ENCODE peak calls at places on chromosome 14, in five cellular contexts. N is K562, K is HepG2, L is GM12878, I is H1. E is an unnamed sample.

GRCh38 chr14:64061115-64061514 is 208.3 kb downstream of the SYNE2 start:
- DNase-seq in K (no peak), I (no peak), N (no peak), L (no peak), E (no peak)

GRCh38 chr14:90521121-90521929 is 124.5 kb downstream of the CALM1 start:
- DNase-seq in I (no peak), L (no peak), N (no peak), K (no peak), E (no peak)

GRCh38 chr14:38311655-38312054 is 55.8 kb upstream of the CLEC14A start:
- DNase-seq in N (no peak), L (no peak), I (no peak), K (no peak), E (no peak)

GRCh38 chr14:93648440-93649168 is 139.7 kb downstream of the PRIMA1 start:
- DNase-seq in N (peak; percentile 4), K (peak; percentile 28), I (no peak), L (no peak), E (peak; percentile 3)

GRCh38 chr14:53161758-53162512 is 8.8 kb upstream of the DDHD1 start:
- DNase-seq in N (no peak), L (no peak), I (no peak), K (no peak), E (no peak)

GRCh38 chr14:24081739-24082204 is 10.4 kb downstream of the CPNE6 start:
- DNase-seq in I (no peak), L (no peak), K (no peak), N (no peak), E (no peak)

GRCh38 chr14:81303258-81303935 is 82.6 kb upstream of the GTF2A1 start:
- DNase-seq in N (peak; percentile 51), L (peak; percentile 41), I (no peak), K (peak; percentile 98), E (peak; percentile 48)

GRCh38 chr14:24829862-24830261 is 195.9 kb upstream of the GZMB start:
- DNase-seq in K (no peak), I (no peak), L (no peak), N (no peak), E (no peak)

GRCh38 chr14:32012571-32012970 is 64.5 kb upstream of the ARHGAP5 start:
- DNase-seq in I (no peak), K (no peak), N (no peak), L (no peak), E (no peak)

GRCh38 chr14:91078095-91078737 is 17.8 kb upstream of the RPS6KA5 start:
- DNase-seq in L (peak; percentile 77), I (no peak), N (no peak), K (no peak), E (no peak)

GRCh38 chr14:20435454-20436362 is at the start of gene KLHL33:
- DNase-seq in K (no peak), N (no peak), I (no peak), L (no peak), E (no peak)

GRCh38 chr14:22923746-22924145 is 4.8 kb upstream of the RBM23 start:
- DNase-seq in K (no peak), I (no peak), L (no peak), N (no peak), E (no peak)

GRCh38 chr14:101817511-101818001 is 56.0 kb downstream of the PPP2R5C start:
- DNase-seq in N (peak; percentile 32), I (no peak), L (no peak), K (no peak), E (no peak)

GRCh38 chr14:104294628-104294982 is 156.2 kb downstream of the KIF26A start:
- DNase-seq in N (no peak), L (no peak), I (no peak), K (no peak), E (no peak)
- TF ChIP-seq HDAC2 in N (no peak), L (no peak), I (no peak), K (no peak), E (no peak)

DNA sequence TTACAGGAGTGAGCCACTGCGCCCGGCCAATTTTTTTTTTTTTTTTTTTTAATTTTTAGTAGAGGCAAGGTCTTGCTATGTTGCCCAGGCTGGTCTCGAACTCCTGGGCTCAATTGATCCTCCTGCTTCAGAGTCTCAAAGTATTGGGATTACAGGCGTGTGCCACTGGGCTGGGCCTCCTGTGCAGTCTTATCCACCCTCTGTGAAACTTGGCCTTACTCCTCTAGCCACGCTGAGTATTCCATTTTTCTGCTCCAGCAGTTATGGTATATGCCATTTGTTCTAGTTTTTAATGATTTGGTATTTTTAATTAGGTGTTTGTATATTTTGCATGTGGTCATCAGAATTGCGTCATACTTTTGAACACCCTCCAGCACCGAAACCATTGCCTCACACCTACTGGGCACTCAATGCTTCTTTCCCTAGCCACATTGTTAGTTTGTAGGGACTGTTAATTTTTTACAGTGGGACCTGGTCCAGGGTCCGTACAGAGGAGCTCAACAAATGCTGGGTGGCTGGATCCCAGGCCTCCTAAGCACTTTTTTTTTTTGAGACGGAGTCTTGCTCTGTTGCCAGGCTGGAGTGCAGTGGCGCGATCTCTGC is 11.4 kb downstream of the RIOX1 start:
- DNase-seq in I (no peak), L (no peak), N (no peak), K (no peak), E (no peak)
- TF ChIP-seq HDAC2 in I (no peak), L (no peak), N (no peak), K (no peak), E (no peak)

GRCh38 chr14:68463705-68464104 is 329.2 kb downstream of the ZFP36L1 start:
- DNase-seq in K (peak; percentile 63), N (no peak), I (no peak), L (no peak), E (peak; percentile 67)
- TF ChIP-seq HDAC2 in K (no peak), N (no peak), I (no peak), L (no peak), E (peak; percentile 74)

DNA sequence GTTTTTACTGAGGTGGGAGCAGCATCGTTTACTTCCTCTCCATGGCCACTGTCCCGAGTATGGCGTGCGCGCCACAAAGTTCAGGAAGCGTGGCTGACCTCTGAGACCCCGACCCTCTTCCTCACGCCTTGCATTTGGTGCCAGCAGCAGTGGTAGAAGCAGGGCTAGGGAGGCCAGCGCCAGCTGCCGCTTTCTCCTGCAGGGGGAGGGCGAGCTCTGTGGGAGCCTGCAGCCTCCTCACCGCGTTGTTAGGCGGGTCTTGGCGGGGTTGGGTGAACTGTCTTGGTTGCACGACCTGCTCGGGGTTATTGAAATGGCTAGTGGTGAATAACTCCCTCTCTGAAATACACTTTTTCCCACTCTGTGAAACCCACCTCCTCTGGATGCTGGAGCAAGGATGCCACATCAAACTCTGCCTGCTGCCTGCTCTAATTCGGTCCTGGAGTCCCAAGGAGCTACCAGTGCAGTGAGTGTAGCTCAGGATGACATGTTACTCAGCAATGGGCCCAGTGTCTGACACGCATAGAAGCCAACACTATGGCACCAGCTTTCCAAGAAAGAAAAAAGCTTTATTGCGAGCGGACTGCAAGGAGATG is 22.3 kb upstream of the TDRD9 start:
- DNase-seq in K (no peak), L (no peak), I (peak; percentile 19), N (peak; percentile 24), E (no peak)
- TF ChIP-seq HDAC2 in K (no peak), L (no peak), I (no peak), N (no peak), E (no peak)

GRCh38 chr14:92515510-92516343 is 2.1 kb downstream of the RIN3 start:
- DNase-seq in K (no peak), L (no peak), N (no peak), I (no peak), E (no peak)
- TF ChIP-seq HDAC2 in K (no peak), L (no peak), N (no peak), I (no peak), E (no peak)

DNA sequence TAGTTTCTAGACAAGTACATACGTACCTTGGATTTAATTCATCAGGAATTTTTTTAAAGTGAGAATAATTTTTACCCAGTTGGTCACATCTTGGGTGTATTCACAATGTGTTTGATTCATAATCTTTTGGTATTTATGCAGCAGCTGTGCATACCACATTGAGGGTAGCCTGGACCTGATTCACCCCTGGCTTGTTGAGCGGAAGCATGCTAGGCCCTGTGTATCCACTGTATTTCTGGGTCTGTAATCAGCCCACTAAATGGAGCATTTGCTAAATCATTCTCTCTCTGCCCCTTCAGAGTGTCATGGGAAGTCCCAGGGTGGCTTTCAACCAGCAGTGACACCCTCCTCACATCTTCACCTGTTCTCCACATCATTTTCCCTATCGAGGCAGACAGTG is 203.8 kb upstream of the RGS6 start:
- DNase-seq in I (no peak), N (no peak), K (no peak), L (no peak), E (no peak)
- TF ChIP-seq HDAC2 in I (no peak), N (no peak), K (no peak), L (no peak), E (no peak)

DNA sequence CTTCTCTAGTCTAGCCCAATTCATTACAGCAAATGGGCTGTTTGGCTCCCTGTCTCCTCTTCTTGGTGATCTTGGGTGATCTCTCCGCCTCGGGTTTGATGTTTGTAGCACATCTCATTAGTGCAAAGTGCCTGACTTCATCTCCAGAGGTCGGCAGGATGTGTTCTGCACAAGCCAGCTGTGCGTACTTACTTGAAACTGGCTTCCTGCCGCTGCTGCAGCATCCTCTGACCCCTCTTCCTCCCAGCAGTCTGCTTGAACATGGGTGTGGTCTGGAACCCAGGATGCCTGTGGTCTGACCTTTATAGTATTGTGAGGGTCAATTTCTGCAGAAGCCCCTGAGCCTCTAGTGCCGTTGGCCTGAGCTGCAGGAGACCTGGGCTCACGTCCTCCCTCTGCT is 99.2 kb downstream of the BEGAIN start:
- DNase-seq in N (no peak), K (no peak), L (no peak), I (no peak), E (no peak)
- TF ChIP-seq HDAC2 in N (no peak), K (no peak), L (no peak), I (no peak), E (no peak)

GRCh38 chr14:55354500-55354899 is 57.1 kb downstream of the ATG14 start:
- DNase-seq in N (peak; percentile 48), L (no peak), I (peak; percentile 21), K (peak; percentile 41), E (peak; percentile 44)

GRCh38 chr14:55351111-55351510 is 60.5 kb downstream of the ATG14 start:
- DNase-seq in N (no peak), L (no peak), I (no peak), K (no peak), E (no peak)

GRCh38 chr14:55352201-55352600 is 59.4 kb downstream of the ATG14 start:
- DNase-seq in I (no peak), L (no peak), K (no peak), N (no peak), E (no peak)

GRCh38 chr14:55355922-55356321 is 55.7 kb downstream of the ATG14 start:
- DNase-seq in K (no peak), L (no peak), I (no peak), N (no peak), E (no peak)

GRCh38 chr14:55353686-55354467 is 57.8 kb downstream of the ATG14 start:
- DNase-seq in L (no peak), K (no peak), N (no peak), I (no peak), E (no peak)
- TF ChIP-seq HDAC2 in L (no peak), K (no peak), N (no peak), I (no peak), E (no peak)